ENCODE peak calls at places on chromosomes 1 and 21, in six cellular contexts. B, O, D, F, H and U are unnamed samples.

GRCh38 chr21:28633803-28634572 is 358.7 kb downstream of the LTN1 start:
- DNase-seq in B (no peak), D (no peak), F (no peak), H (no peak), O (no peak), U (no peak)

GRCh38 chr21:27806261-27806660 is 839.4 kb upstream of the ADAMTS5 start:
- DNase-seq in O (no peak), D (no peak), B (no peak), F (no peak), H (no peak), U (no peak)

GRCh38 chr1:109579496-109579895 is 31.1 kb downstream of the GNAI3 start:
- DNase-seq in B (no peak), F (no peak), O (no peak), H (no peak), D (no peak), U (no peak)

GRCh38 chr1:47380699-47381098 is 35.4 kb upstream of the FOXE3 start:
- DNase-seq in H (no peak), F (peak), O (no peak), D (no peak), B (no peak), U (no peak)

GRCh38 chr1:7405844-7406500 is 365.1 kb upstream of the VAMP3 start:
- DNase-seq in B (no peak), D (peak), F (no peak), H (no peak), O (no peak), U (no peak)

GRCh38 chr1:19405195-19405760 is 80.1 kb downstream of the CAPZB start:
- DNase-seq in D (no peak), O (no peak), B (no peak), H (no peak), F (no peak), U (no peak)

GRCh38 chr1:182235604-182235951 is 156.0 kb downstream of the GLUL start:
- DNase-seq in H (no peak), O (no peak), B (no peak), F (no peak), D (no peak), U (no peak)

GRCh38 chr1:147720557-147720956 is 39.8 kb downstream of the GJA5 start:
- DNase-seq in B (no peak), D (no peak), F (no peak), O (no peak), H (no peak), U (no peak)

GRCh38 chr1:165454211-165454610 is 9.3 kb upstream of the RXRG start:
- DNase-seq in H (no peak), D (no peak), O (no peak), B (no peak), F (no peak), U (no peak)

DNA sequence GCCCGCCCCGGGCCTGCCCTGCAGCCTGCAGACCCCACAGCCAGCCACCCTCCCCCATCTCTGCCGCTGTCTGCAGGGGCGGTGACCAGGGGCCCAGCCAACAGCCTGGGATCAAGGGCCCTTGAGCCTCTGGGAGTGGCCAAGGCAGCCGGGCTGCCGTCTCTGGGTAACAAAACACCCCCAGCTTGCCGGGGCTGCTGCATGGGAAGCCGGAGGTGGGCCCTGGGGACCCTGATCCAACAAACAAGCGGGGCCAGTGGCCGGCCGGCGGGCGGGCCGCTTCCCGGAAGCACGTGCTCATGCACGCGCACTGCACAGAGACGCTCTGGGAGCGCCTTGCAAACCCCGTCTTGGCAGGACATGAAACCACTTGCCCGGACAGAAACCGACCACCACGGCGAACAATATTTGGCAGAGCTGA is 13.2 kb downstream of the MEGF6 start:
- DNase-seq in O (no peak), F (no peak), H (no peak), D (no peak), B (no peak), U (no peak)
- H3K4me3 ChIP-seq in O (no peak), F (no peak), H (no peak), D (no peak), B (no peak), U (no peak)

GRCh38 chr1:96987186-96987703 is 265.7 kb downstream of the PTBP2 start:
- DNase-seq in B (no peak), O (no peak), F (no peak), H (no peak), D (no peak), U (no peak)
- TF ChIP-seq ZNF274 in B (no peak), O (no peak), F (no peak), H (no peak), D (no peak), U (no peak)

DNA sequence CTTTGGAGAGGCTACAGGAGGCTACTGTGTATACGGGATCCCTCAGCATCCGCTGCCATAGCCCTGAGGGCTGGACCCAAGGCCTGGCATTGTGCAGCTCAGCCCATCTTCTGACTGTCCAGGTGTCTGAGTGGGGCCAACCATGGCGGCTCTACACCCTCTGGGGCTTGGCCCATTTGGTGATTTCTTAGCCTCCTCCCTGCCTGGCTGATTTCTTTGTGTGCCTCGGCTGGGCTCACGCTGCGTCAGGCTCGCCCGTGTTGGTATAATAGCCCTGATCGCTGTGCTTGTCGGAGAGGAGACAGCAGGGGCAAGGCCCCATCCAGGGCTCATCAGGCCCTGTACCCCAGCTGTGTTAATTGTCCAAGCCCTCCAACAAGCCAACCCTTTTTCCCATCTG is 44.0 kb downstream of the NAV1 start:
- DNase-seq in H (no peak), B (no peak), D (no peak), O (no peak), F (no peak), U (no peak)
- H3K9ac ChIP-seq in H (no peak), B (peak), D (no peak), O (no peak), F (no peak), U (no peak)

GRCh38 chr21:46092026-46092764 is 5.7 kb upstream of the COL6A2 start:
- DNase-seq in O (no peak), F (no peak), D (no peak), H (no peak), B (no peak), U (no peak)
- H3K4me3 ChIP-seq in O (no peak), F (no peak), D (no peak), H (no peak), B (no peak), U (no peak)

GRCh38 chr1:155000475-155000724 is 2.2 kb upstream of the ZBTB7B start:
- DNase-seq in H (no peak), O (no peak), B (no peak), D (no peak), F (no peak), U (no peak)

GRCh38 chr1:154998818-154999650 is 3.6 kb upstream of the ZBTB7B start:
- DNase-seq in H (peak), F (no peak), O (peak), B (peak), D (peak), U (peak)

GRCh38 chr1:155001438-155001687 is 1.2 kb upstream of the ZBTB7B start:
- DNase-seq in B (no peak), O (no peak), H (no peak), D (no peak), F (no peak), U (no peak)

GRCh38 chr1:155000725-155001437 is 1.7 kb upstream of the ZBTB7B start:
- DNase-seq in B (peak), O (peak), F (peak), D (peak), H (peak), U (peak)

DNA sequence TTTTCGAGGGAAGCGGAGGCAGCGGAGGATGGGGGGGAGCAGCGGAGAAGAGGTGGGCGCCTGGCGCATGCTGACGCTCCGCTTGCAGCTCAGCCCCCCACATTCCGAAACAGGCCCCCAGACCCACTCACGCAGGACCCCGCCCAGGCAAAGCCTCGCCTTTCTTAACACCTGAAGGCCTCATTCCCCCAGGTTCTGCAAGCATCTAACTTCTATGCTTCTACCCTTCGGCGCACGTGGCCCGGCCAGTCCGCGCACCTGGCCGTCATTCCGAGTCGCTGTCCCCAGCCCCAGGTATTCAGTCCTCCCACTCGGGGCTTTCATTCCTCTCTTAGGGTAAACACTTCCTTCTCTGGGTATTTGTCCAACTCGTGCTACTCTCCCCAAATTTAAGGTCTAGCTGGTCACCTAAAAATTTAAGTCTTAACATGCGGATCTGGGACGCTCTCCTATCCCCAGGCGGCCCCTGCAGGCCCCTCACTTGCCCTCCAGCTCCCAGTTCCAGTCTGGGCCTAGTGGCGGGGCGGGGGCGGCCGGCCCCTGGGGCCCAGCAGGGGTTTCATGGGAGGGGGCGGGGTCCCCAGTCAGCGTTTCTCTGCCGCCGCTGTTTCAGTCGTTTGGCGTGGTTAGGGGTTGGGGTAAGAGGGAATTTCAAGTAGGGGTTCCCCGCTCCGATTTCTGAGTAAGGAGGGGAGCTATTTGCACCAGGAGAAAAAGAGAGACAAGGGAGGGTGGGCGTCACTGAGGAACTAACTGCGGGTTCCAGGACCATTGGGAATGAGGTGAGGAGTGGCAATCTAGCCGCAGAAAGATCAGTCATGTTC is 2.7 kb upstream of the ZBTB7B start:
- DNase-seq in D (peak), O (no peak), H (no peak), F (peak), B (peak), U (no peak)
- TF ChIP-seq ZNF274 in D (no peak), O (no peak), H (no peak), F (peak), B (no peak), U (no peak)